ENCODE peak calls at places on chromosomes 4 and X, in seven cellular contexts. X is SW480; H is stimulated activated CD4-positive, alpha-beta T cell treated with anti-CD3 and anti-CD28 coated beads, Interleukin-1b, Interleukin-23, amount 100 ng/mL, for 24 hours; C is Karpas-422; G is osteocyte; Z is GM18507; Y is breast epithelium. Q is an unnamed sample.

GRCh38 chr4:70895846-70896435 is 6.2 kb upstream of the MOB1B start:
- DNase-seq in X (no peak), H (no peak), C (no peak), G (no peak), Z (no peak), Y (no peak), Q (no peak)

GRCh38 chr4:158578476-158578875 is 56.8 kb downstream of the RXFP1 start:
- DNase-seq in X (peak; percentile 5), H (no peak), C (peak; percentile 61), G (no peak), Z (no peak), Y (no peak), Q (peak; percentile 9)

GRCh38 chr4:85478576-85478975 is 3.6 kb downstream of the ARHGAP24 start:
- DNase-seq in X (no peak), H (no peak), C (no peak), G (no peak), Z (no peak), Y (no peak), Q (no peak)

GRCh38 chr4:99334880-99335279 is 13.7 kb upstream of the ADH1B start:
- DNase-seq in X (no peak), H (no peak), C (no peak), G (no peak), Z (no peak), Y (no peak), Q (no peak)

GRCh38 chrX:46444011-46444410 is 101.2 kb downstream of the ZNF674 start:
- DNase-seq in X (peak; percentile 93), H (no peak), C (no peak), G (no peak), Z (no peak), Y (no peak), Q (no peak)

GRCh38 chr4:94455081-94455480 is 3.3 kb downstream of the PDLIM5 start:
- DNase-seq in X (no peak), H (no peak), C (no peak), G (no peak), Z (no peak), Y (peak; percentile 67), Q (no peak)

GRCh38 chrX:1903380-1903935 is 288.6 kb downstream of the ASMT start:
- DNase-seq in X (peak; percentile 16), H (no peak), C (no peak), G (no peak), Z (no peak), Y (no peak), Q (no peak)

GRCh38 chr4:13496605-13497004 is 12.5 kb upstream of the RAB28 start:
- DNase-seq in X (no peak), H (no peak), C (no peak), G (no peak), Z (no peak), Y (no peak), Q (no peak)

GRCh38 chr4:53321151-53321987 is 44.5 kb downstream of the SCFD2 start:
- DNase-seq in X (no peak), H (no peak), C (no peak), G (no peak), Z (no peak), Y (no peak), Q (no peak)

Q was measured in RPMI8226.